ENCODE peak calls at places on chromosomes 12 and 14, in eight cellular contexts. F is transverse colon, M is upper lobe of left lung, H is endothelial cell of umbilical vein, T is lung, G is kidney, C is aorta, N is cardiac muscle cell. U is an unnamed sample. For H3K4me1, the result is how much of the 10 kb centered on the place peaks cover.

GRCh38 chr14:35400707-35401421 is 3.7 kb downstream of the NFKBIA start:
- DNase-seq in H (peak), G (no peak), M (no peak), T (no peak), N (peak), C (no peak), F (peak), U (peak)

GRCh38 chr14:65192686-65193085 is 90.4 kb upstream of the MAX start:
- DNase-seq in M (no peak), T (no peak), G (no peak), C (no peak), F (no peak), H (no peak), N (no peak), U (no peak)

GRCh38 chr14:25394356-25394755 is 344.4 kb upstream of the STXBP6 start:
- DNase-seq in M (no peak), H (no peak), C (no peak), G (no peak), N (no peak), F (no peak), T (no peak), U (no peak)

GRCh38 chr14:103256406-103256805 is 77.6 kb upstream of the EIF5 start:
- DNase-seq in H (no peak), G (no peak), N (no peak), F (no peak), M (no peak), C (no peak), T (no peak), U (no peak)

GRCh38 chr12:27319394-27319793 is 13.2 kb upstream of the BMAL2 start:
- DNase-seq in H (no peak), G (no peak), T (no peak), F (no peak), C (no peak), N (peak), M (no peak), U (no peak)

GRCh38 chr12:93060071-93060665 is 131.1 kb upstream of the EEA1 start:
- DNase-seq in T (no peak), G (no peak), C (no peak), F (no peak), N (no peak), H (no peak), M (no peak), U (no peak)

GRCh38 chr12:1810931-1811280 is 9.5 kb upstream of the LRTM2 start:
- DNase-seq in M (no peak), H (no peak), N (no peak), G (peak), F (no peak), C (no peak), T (no peak), U (no peak)

GRCh38 chr12:82527165-82527780 is 159.4 kb upstream of the TMTC2 start:
- DNase-seq in G (no peak), F (peak), H (peak), N (peak), C (no peak), T (no peak), M (no peak), U (peak)

GRCh38 chr14:32588448-32589320 is 259.6 kb downstream of the AKAP6 start:
- DNase-seq in N (peak), M (no peak), C (no peak), G (no peak), H (peak), F (no peak), T (no peak), U (peak)

GRCh38 chr14:101249676-101250036 is 311.6 kb upstream of the DIO3 start:
- DNase-seq in H (no peak), C (no peak), F (no peak), N (no peak), G (no peak), T (no peak), M (no peak), U (no peak)

GRCh38 chr14:37054869-37055268 is 117.5 kb downstream of the SLC25A21 start:
- DNase-seq in M (no peak), N (no peak), G (no peak), F (no peak), T (no peak), C (no peak), H (no peak), U (no peak)

GRCh38 chr12:100481021-100481420 is 7.4 kb downstream of the NR1H4 start:
- DNase-seq in F (no peak), G (no peak), C (no peak), H (no peak), M (no peak), N (no peak), T (no peak), U (no peak)

GRCh38 chr12:97794335-97794734 is 331.7 kb downstream of the RMST start:
- DNase-seq in H (no peak), N (no peak), T (no peak), F (no peak), G (no peak), M (no peak), C (no peak), U (no peak)

GRCh38 chr14:100906420-100906819 is 2.9 kb upstream of the RTL1 start:
- DNase-seq in F (no peak), N (no peak), H (no peak), M (no peak), G (no peak), T (no peak), C (peak), U (no peak)

GRCh38 chr14:50210074-50210473 is 21.3 kb downstream of the SOS2 start:
- DNase-seq in C (no peak), T (no peak), F (no peak), H (no peak), G (no peak), N (no peak), M (no peak), U (no peak)

GRCh38 chr14:51609251-51609986 is 42.3 kb upstream of the FRMD6 start:
- DNase-seq in M (no peak), H (peak), F (no peak), G (no peak), C (no peak), T (no peak), N (no peak), U (no peak)

GRCh38 chr12:115216300-115216699 is 532.3 kb upstream of the TBX3 start:
- DNase-seq in H (no peak), N (no peak), G (no peak), F (no peak), T (no peak), M (no peak), C (no peak), U (no peak)

GRCh38 chr12:124730455-124730932 is 133.2 kb downstream of the SCARB1 start:
- DNase-seq in C (no peak), N (peak), H (peak), G (peak), T (peak), M (no peak), F (no peak), U (no peak)

GRCh38 chr12:12696562-12697383 is 790 bp upstream of the GPR19 start:
- DNase-seq in H (peak), N (peak), M (peak), F (peak), T (peak), C (peak), G (peak), U (peak)

GRCh38 chr12:63042646-63043045 is 107.7 kb upstream of the PPM1H start:
- DNase-seq in N (no peak), G (no peak), M (no peak), F (no peak), H (peak), C (no peak), T (no peak), U (no peak)

GRCh38 chr12:92908108-92908507 is 21.0 kb downstream of the EEA1 start:
- DNase-seq in M (no peak), C (no peak), H (no peak), T (no peak), G (no peak), F (no peak), N (no peak), U (no peak)

GRCh38 chr12:21637985-21638891 is 19.4 kb downstream of the LDHB start:
- DNase-seq in H (no peak), G (no peak), N (peak), M (no peak), T (no peak), C (no peak), F (no peak), U (peak)

GRCh38 chr12:29516431-29516875 is 19.0 kb upstream of the OVCH1 start:
- DNase-seq in C (no peak), H (peak), T (no peak), G (no peak), M (no peak), N (peak), F (no peak), U (no peak)

GRCh38 chr12:107385518-107385917 is 292.2 kb upstream of the CRY1 start:
- DNase-seq in G (no peak), M (no peak), N (peak), C (no peak), H (no peak), F (no peak), T (no peak), U (no peak)

GRCh38 chr14:24680516-24680915 is 46.5 kb upstream of the GZMB start:
- DNase-seq in G (no peak), M (no peak), C (no peak), H (no peak), F (no peak), T (no peak), N (no peak), U (no peak)

GRCh38 chr12:65325183-65325582 is 46.7 kb downstream of the MSRB3 start:
- DNase-seq in M (no peak), T (no peak), C (no peak), F (no peak), G (no peak), N (no peak), H (no peak), U (no peak)

GRCh38 chr12:65324551-65324950 is 46.1 kb downstream of the MSRB3 start:
- DNase-seq in G (no peak), N (no peak), H (no peak), M (no peak), T (no peak), F (no peak), C (no peak), U (no peak)

GRCh38 chr12:65327207-65328076 is 49.0 kb downstream of the MSRB3 start:
- DNase-seq in H (peak), C (no peak), M (no peak), N (peak), G (no peak), T (no peak), F (no peak), U (no peak)

GRCh38 chr12:65323025-65323424 is 44.5 kb downstream of the MSRB3 start:
- DNase-seq in F (no peak), G (no peak), H (no peak), N (no peak), C (no peak), T (no peak), M (no peak), U (peak)

GRCh38 chr12:65324056-65324455 is 45.6 kb downstream of the MSRB3 start:
- DNase-seq in N (no peak), T (no peak), G (no peak), H (no peak), C (no peak), M (no peak), F (no peak), U (no peak)
- H3K27ac ChIP-seq in N (peak), T (no peak), G (no peak), H (no peak), C (no peak), M (no peak), F (no peak), U (no peak)

GRCh38 chr14:23539209-23539866 is 12.2 kb downstream of the ZFHX2 start:
- DNase-seq in M (no peak), G (peak), H (peak), F (no peak), C (no peak), T (no peak), N (peak), U (peak)
- H3K4me3 ChIP-seq in M (no peak), G (no peak), H (no peak), F (no peak), C (no peak), T (no peak), N (no peak), U (no peak)

DNA sequence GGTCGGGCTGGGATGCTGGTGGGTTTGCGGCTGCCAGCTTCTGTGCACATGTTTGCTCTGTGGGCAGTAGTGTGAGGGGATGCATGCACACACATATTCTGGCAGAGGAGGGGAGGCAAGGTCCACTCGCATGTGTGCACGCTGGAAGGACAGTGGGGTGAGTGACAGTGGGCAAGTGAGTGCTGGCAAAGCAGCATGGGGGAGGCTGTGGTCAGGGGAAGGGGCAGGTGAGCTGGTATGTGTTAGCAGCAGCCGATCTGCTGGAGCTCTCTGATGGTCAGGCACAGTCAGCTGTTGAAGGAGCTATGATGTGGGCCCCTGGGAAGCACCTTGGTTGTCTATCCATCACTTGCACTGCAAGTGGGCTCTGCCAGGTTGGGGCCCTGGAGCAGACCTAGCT is 170.3 kb downstream of the NTS start:
- DNase-seq in G (peak), M (no peak), T (no peak), C (no peak), H (no peak), F (no peak), N (no peak), U (no peak)
- H3K4me1 ChIP-seq in G (under half), M (under half), T (under half), C (under half), H (under half), F (under half), N (under half), U (under half)

DNA sequence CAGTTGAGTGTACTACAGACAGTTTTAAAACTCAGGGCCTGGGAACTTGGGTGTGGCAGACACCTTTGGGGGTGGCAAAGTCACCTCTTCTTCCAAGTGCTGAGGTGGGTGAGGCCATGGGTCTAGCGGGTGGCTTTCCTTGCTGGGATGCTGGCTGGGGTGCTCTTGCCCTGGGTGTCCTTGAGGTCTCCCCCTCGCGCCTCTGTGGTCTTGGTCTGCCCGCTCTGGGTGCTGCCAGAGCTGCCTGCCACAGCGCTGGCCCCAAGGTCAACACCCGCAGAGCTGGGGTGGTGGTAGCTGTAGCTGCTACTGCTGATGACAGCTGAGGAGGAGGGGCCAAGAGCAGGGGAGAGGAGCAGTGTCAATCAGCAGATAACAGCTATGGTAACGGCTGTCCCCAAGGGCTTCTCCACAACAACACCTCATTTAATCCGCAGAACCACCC is 6.8 kb downstream of the KRT74 start:
- DNase-seq in C (no peak), M (no peak), H (no peak), T (no peak), G (no peak), N (peak), F (no peak), U (no peak)
- H3K27ac ChIP-seq in C (no peak), M (no peak), H (no peak), T (no peak), G (no peak), N (no peak), F (no peak), U (no peak)

DNA sequence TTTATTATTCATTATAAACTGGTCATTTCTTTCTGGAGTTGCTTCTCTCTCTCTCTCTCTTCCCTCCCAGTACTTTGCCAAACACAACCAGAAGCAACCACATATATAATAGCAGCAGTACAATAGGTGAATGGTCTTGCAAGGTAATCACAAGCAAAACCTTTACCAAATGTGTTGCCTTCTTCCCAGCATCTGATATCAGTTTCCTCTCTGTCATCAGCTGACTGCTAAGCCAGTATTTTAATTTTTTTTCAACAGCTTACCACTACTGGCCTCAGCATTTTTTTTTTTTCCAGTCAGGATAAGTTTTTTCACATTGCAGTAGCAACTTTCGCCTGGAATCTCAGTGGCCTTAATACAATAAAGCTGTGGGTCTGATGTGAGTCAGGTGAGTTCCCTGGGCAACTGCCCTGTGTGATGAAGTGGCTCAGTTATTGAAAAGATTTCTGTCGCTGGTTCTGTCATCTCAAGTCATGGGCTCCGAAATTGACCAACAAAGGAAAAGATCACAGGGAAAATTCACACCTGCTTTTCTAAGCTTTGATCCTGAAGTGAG is 282.4 kb upstream of the AMIGO2 start:
- DNase-seq in N (no peak), M (no peak), H (peak), C (no peak), F (no peak), T (no peak), G (no peak), U (no peak)
- H3K4me3 ChIP-seq in N (no peak), M (no peak), H (no peak), C (no peak), F (no peak), T (no peak), G (no peak), U (no peak)

DNA sequence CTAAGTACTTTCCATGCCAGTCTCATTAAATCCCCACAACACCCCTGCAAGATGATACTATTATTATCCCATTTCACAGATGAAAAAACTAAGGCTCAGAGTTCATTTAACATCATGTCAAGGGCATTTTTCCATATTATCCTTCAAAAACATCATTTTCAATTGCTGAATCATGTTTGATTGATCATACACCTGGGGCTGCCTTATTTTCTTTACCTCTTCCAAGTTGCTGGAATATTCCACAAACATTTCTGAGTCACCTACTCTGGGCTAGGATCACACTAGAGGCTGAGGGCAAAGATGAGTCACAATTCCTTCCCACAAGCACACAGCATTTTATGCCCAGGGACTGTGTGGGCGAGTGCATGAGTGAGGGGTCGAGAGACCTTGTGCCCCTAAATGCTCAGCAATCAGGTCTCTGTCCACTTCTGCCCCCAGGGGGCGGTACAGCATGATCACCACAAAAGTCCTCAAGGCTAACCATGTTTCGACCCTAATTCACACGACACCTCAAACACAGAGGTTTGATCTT is 14.1 kb upstream of the TMEM119 start:
- DNase-seq in N (peak), H (peak), F (no peak), G (no peak), T (no peak), C (no peak), M (no peak), U (no peak)
- H3K4me1 ChIP-seq in N (under half), H (under half), F (under half), G (under half), T (under half), C (under half), M (under half), U (under half)

DNA sequence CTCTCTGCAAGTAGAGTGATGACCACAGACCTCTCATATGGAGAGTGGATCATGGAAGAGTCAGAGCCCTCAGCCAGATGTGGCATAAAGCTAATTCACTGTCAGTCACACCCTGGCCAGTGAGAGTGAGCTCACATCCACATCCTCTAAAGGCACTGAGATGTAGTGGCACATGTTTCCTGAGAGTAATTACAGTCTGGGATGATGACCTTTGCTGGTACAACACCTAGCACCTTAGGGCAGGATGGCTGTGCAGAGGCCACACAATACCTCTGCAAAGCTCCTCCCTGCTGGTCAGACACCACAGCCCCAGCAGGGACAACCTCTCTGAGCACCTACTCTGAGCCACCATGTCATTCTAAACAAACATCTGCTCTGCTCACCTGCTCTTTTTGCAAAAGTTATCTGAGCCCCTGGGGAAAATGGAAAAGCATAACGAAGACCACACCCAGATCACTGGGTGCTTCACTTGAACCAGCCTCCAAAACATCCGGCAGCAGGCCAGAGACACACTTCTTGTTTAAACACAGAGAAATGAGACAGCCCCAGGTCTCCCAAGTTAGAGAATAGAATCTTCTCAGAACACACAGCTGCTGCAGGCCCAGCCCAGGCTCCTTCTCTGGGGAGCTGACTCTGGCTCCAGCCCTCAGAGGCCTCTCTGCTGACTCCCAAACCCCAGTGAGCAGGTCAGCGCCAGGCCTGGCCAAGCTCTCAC is 30.3 kb downstream of the PITPNM2 start:
- DNase-seq in M (no peak), F (no peak), T (no peak), C (no peak), G (no peak), H (no peak), N (no peak), U (no peak)
- H3K27ac ChIP-seq in M (peak), F (peak), T (peak), C (no peak), G (no peak), H (no peak), N (no peak), U (no peak)

GRCh38 chr14:69487771-69488170 is 3.2 kb downstream of the PLEKHD1 start:
- DNase-seq in F (no peak), H (no peak), N (no peak), M (no peak), G (no peak), C (no peak), T (no peak), U (no peak)
- H3K4me3 ChIP-seq in F (no peak), H (no peak), N (no peak), M (no peak), G (no peak), C (no peak), T (no peak), U (no peak)

DNA sequence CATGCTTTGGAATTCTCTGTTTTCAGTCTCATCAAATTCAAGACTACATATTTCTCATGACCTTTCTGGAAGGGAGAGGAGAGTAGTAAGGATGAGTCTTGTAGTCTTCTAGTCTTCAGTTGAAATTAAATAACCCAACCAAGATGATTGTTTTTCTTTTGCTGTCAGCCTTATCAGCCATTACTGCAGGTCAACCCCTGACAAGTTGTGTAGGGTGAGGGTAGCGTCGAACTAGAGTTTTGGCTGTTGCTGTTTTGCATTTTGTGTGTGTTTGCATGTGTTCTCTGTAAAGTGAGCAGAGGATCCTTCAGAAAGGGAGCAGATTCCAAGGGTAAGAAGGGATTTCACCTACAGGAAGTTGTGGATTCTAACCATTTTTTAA is 28.4 kb downstream of the DIP2B start:
- DNase-seq in M (no peak), N (no peak), T (no peak), C (no peak), H (no peak), G (no peak), F (no peak), U (no peak)
- H3K4me1 ChIP-seq in M (under half), N (under half), T (under half), C (under half), H (under half), G (under half), F (half or more), U (under half)

U was measured in small intestine.